ENCODE peak calls at places on chromosomes 1 and 21, in five cellular contexts. V is cardiac fibroblast, Y is astrocyte of the cerebellum, D is A549, I is mammary epithelial cell. B is an unnamed sample.

GRCh38 chr1:3530931-3531818 is 76.7 kb downstream of the ARHGEF16 start:
- DNase-seq in V (peak; percentile 70), Y (no peak), D (peak; percentile 74), I (peak; percentile 69), B (no peak)

GRCh38 chr1:178644308-178645120 is 80.5 kb upstream of the RALGPS2 start:
- DNase-seq in V (peak; percentile 78), Y (no peak), D (no peak), I (no peak), B (no peak)

GRCh38 chr1:178094752-178095645 is 1.1 kb downstream of the RASAL2 start:
- DNase-seq in V (peak; percentile 45), Y (peak; percentile 75), D (no peak), I (peak; percentile 76), B (no peak)

GRCh38 chr21:38804617-38805281 is 980 bp upstream of the ETS2 start:
- DNase-seq in V (no peak), Y (no peak), D (no peak), I (no peak), B (no peak)

GRCh38 chr1:46364612-46365011 is 24.0 kb downstream of the NSUN4 start:
- DNase-seq in V (no peak), Y (no peak), D (no peak), I (no peak), B (no peak)

GRCh38 chr1:45035631-45036301 is 23.7 kb downstream of the UROD start:
- DNase-seq in V (no peak), Y (no peak), D (no peak), I (no peak), B (no peak)

GRCh38 chr1:76868916-76869315 is 1.6 kb downstream of the ST6GALNAC5 start:
- DNase-seq in V (no peak), Y (no peak), D (no peak), I (no peak), B (no peak)

GRCh38 chr1:56516539-56517252 is 62.7 kb downstream of the PLPP3 start:
- DNase-seq in V (peak; percentile 50), Y (peak; percentile 20), D (no peak), I (peak; percentile 92), B (peak; percentile 85)

GRCh38 chr1:174836543-174836942 is 163.2 kb upstream of the CACYBP start:
- DNase-seq in V (no peak), Y (peak; percentile 9), D (no peak), I (no peak), B (no peak)

DNA sequence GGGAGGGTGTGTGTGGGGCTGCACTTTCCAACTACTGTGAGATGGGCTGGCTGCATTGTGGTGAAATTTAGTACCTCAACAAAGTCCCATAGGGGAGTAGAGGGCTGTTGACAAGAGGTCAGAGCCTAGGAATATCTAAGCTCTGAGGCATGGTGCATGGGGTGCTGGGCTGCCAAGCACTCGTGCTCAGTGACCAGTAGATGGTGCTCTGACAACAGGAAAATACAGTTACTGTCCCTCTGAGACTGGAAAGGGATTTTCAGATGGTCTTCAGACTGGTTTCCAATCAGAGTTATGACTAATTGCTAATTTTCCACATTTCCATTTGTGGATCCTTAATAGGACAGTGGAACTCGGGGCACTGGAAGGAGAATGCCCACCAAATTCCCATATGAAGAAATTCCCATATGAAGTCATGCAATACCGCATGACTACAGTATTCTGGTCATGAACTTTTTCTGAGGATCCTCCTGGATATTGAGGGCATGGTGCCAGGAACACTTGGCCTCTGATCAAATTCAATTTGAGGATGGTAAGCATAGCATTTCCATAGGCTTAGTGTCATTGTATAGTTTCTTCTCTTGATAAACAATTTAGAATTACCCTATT is 4.1 kb upstream of the CACNA1E start:
- DNase-seq in V (peak; percentile 73), Y (peak; percentile 49), D (peak; percentile 67), I (peak; percentile 47), B (peak; percentile 33)
- TF ChIP-seq CTCF in V (peak; percentile 68), Y (peak; percentile 86), D (peak; percentile 83), I (peak; percentile 90), B (peak; percentile 95)

GRCh38 chr1:167430134-167430848 is 88.0 kb downstream of the CD247 start:
- DNase-seq in V (no peak), Y (no peak), D (no peak), I (no peak), B (no peak)
- H3K4me3 ChIP-seq in V (no peak overlapping the region), Y (no peak overlapping the region), D (no peak overlapping the region), I (no peak overlapping the region), B (no peak overlapping the region)

GRCh38 chr1:164780863-164781262 is 221.9 kb downstream of the PBX1 start:
- DNase-seq in V (peak; percentile 67), Y (no peak), D (peak; percentile 34), I (peak; percentile 80), B (no peak)
- TF ChIP-seq CTCF in V (no peak), Y (no peak), D (no peak), I (no peak), B (no peak)

DNA sequence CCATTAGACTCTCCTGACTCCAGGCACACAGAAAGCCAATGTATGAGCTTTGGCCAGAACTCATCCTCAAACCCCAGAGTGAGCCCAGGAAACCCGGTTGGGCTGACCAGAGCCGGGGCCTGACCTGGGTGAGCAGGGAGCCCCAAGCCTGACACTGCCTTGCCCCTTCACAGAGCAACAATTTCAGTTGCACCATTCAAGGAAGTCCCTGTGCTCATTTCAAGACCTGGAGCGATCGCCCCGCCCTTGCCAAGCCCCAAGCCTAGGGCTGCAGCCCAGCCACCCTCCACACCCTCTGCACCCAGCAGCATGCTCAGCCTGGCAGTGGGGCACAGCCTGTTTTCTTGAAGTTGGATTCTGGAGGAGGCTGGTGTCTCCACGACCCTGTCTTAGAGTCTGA is 2.3 kb downstream of the NBL1 start:
- DNase-seq in V (no peak), Y (no peak), D (no peak), I (peak; percentile 53), B (no peak)
- H3K4me3 ChIP-seq in V (peak overlapping the region; percentile 77), Y (peak overlapping the region; percentile 64), D (no peak overlapping the region), I (peak overlapping the region; percentile 88), B (peak overlapping the region; percentile 69)

DNA sequence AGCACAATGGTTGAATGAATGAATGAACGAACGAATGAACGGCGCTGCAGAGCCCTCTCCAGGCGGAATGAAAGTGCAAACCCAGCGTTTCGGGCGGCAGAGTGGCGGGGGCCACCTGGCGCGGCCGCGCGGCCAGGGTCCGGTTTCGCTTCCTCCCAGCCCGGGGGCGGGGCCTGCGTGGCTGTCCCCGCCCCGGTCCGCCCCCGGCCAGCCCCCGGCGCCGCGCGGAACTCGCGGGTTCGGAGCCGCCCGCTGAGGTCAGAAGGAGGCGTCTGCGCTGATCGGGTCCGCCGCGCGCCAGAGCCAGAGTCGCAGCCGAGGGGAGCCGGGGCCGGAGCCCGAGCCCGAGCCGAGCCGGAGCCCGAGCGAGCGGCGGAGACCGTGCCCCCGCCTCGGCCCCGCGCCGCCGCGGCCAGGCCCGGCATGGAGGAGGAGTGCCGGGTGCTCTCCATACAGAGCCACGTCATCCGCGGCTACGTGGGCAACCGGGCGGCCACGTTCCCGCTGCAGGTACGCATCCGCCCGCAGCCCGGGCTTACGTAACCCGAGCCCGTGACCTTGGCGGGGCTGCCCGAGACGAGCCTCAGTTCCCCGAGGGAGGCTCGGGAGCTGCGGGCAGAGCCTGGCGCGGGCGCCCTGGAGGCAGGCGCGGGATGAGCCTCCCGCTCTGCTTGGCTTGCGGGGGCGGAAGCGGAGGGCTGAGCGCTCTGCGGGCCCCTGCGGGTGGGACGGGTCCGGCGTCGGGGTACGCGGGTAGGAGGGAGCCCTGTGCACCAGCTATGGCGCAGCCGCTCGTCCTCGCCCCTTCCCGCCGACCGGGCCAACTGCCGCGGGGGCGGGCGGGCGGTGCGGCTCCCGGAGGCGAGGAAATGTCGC is at the start of gene PDXK:
- DNase-seq in V (peak; percentile 87), Y (no peak), D (peak; percentile 38), I (peak; percentile 79), B (no peak)
- TF ChIP-seq CTCF in V (no peak), Y (no peak), D (peak; percentile 14), I (no peak), B (no peak)

B was measured in epithelial cell of proximal tubule.